ENCODE peak calls at places on chromosomes 6 and 20, in seven cellular contexts. One of them, this sample, is unnamed.

GRCh38 chr6:23213193-23213592 is 643.8 kb downstream of the HDGFL1 start:
- DNase-seq in trophoblast cell: peak
- DNase-seq in neuronal stem cell: no peak
- DNase-seq in H9: no peak
- DNase-seq in mesenchymal stem cell: peak
- DNase-seq in IMR-90: peak
- DNase-seq in H1: no peak
- DNase-seq in this sample: no peak

GRCh38 chr6:46453756-46454316 is 37.4 kb downstream of the RCAN2 start:
- DNase-seq in trophoblast cell: no peak
- DNase-seq in mesenchymal stem cell: no peak
- DNase-seq in H9: no peak
- DNase-seq in IMR-90: no peak
- DNase-seq in neuronal stem cell: no peak
- DNase-seq in H1: no peak
- DNase-seq in this sample: no peak

GRCh38 chr6:132552372-132552771 is at the start of gene TAAR8:
- DNase-seq in trophoblast cell: no peak
- DNase-seq in H1: no peak
- DNase-seq in IMR-90: no peak
- DNase-seq in H9: no peak
- DNase-seq in mesenchymal stem cell: no peak
- DNase-seq in neuronal stem cell: no peak
- DNase-seq in this sample: no peak

GRCh38 chr20:64024141-64024990 is 11.6 kb upstream of the C20orf204 start:
- DNase-seq in H9: no peak
- DNase-seq in neuronal stem cell: no peak
- DNase-seq in IMR-90: no peak
- DNase-seq in H1: no peak
- DNase-seq in mesenchymal stem cell: no peak
- DNase-seq in trophoblast cell: no peak
- DNase-seq in this sample: no peak

GRCh38 chr6:7479801-7480266 is 61.6 kb upstream of the DSP start:
- DNase-seq in IMR-90: peak
- DNase-seq in H9: no peak
- DNase-seq in neuronal stem cell: no peak
- DNase-seq in H1: no peak
- DNase-seq in mesenchymal stem cell: peak
- DNase-seq in trophoblast cell: peak
- DNase-seq in this sample: no peak

GRCh38 chr6:88840806-88841539 is 122.4 kb downstream of the RNGTT start:
- DNase-seq in mesenchymal stem cell: no peak
- DNase-seq in IMR-90: peak
- DNase-seq in trophoblast cell: no peak
- DNase-seq in neuronal stem cell: no peak
- DNase-seq in H1: no peak
- DNase-seq in H9: no peak
- DNase-seq in this sample: no peak

GRCh38 chr6:15518878-15519277 is 143.9 kb downstream of the DTNBP1 start:
- DNase-seq in trophoblast cell: no peak
- DNase-seq in H1: no peak
- DNase-seq in mesenchymal stem cell: no peak
- DNase-seq in H9: no peak
- DNase-seq in IMR-90: no peak
- DNase-seq in neuronal stem cell: no peak
- DNase-seq in this sample: no peak

GRCh38 chr6:116010400-116011095 is 50.1 kb downstream of the FRK start:
- DNase-seq in H1: peak
- DNase-seq in IMR-90: peak
- DNase-seq in trophoblast cell: peak
- DNase-seq in neuronal stem cell: peak
- DNase-seq in H9: peak
- DNase-seq in mesenchymal stem cell: peak
- DNase-seq in this sample: peak

GRCh38 chr6:127090051-127090450 is 28.4 kb upstream of the RSPO3 start:
- DNase-seq in neuronal stem cell: no peak
- DNase-seq in H9: no peak
- DNase-seq in IMR-90: no peak
- DNase-seq in mesenchymal stem cell: no peak
- DNase-seq in trophoblast cell: no peak
- DNase-seq in H1: no peak
- DNase-seq in this sample: no peak

GRCh38 chr20:17700637-17701036 is 871 bp downstream of the BANF2 start:
- DNase-seq in neuronal stem cell: no peak
- DNase-seq in IMR-90: no peak
- DNase-seq in mesenchymal stem cell: no peak
- DNase-seq in H1: no peak
- DNase-seq in trophoblast cell: no peak
- DNase-seq in H9: no peak
- DNase-seq in this sample: no peak

GRCh38 chr20:45407067-45407745 is 883 bp upstream of the DBNDD2 start:
- DNase-seq in H1: no peak
- DNase-seq in IMR-90: no peak
- DNase-seq in neuronal stem cell: peak
- DNase-seq in H9: peak
- DNase-seq in trophoblast cell: no peak
- DNase-seq in mesenchymal stem cell: peak
- DNase-seq in this sample: peak

GRCh38 chr20:25623225-25623735 is 534 bp downstream of the NANP start:
- DNase-seq in H9: peak
- DNase-seq in trophoblast cell: peak
- DNase-seq in IMR-90: peak
- DNase-seq in mesenchymal stem cell: peak
- DNase-seq in H1: peak
- DNase-seq in neuronal stem cell: no peak
- DNase-seq in this sample: peak

GRCh38 chr6:145209312-145209711 is 526.0 kb downstream of the EPM2A start:
- DNase-seq in H9: no peak
- DNase-seq in neuronal stem cell: no peak
- DNase-seq in IMR-90: no peak
- DNase-seq in H1: no peak
- DNase-seq in trophoblast cell: no peak
- DNase-seq in mesenchymal stem cell: no peak
- DNase-seq in this sample: no peak

GRCh38 chr20:18645851-18646250 is 58.0 kb downstream of the DTD1 start:
- DNase-seq in IMR-90: peak
- DNase-seq in H9: no peak
- DNase-seq in trophoblast cell: peak
- DNase-seq in H1: no peak
- DNase-seq in mesenchymal stem cell: no peak
- DNase-seq in neuronal stem cell: no peak
- DNase-seq in this sample: peak

GRCh38 chr6:52059821-52060220 is 27.6 kb downstream of the PKHD1 start:
- DNase-seq in neuronal stem cell: no peak
- DNase-seq in H1: no peak
- DNase-seq in trophoblast cell: no peak
- DNase-seq in H9: no peak
- DNase-seq in IMR-90: no peak
- DNase-seq in mesenchymal stem cell: no peak
- DNase-seq in this sample: no peak

GRCh38 chr6:7196685-7197283 is 89.0 kb downstream of the RREB1 start:
- DNase-seq in H9: no peak
- DNase-seq in IMR-90: no peak
- DNase-seq in neuronal stem cell: no peak
- DNase-seq in trophoblast cell: no peak
- DNase-seq in H1: no peak
- DNase-seq in mesenchymal stem cell: no peak
- DNase-seq in this sample: no peak

GRCh38 chr20:49424536-49424935 is 57.9 kb downstream of the KCNB1 start:
- DNase-seq in mesenchymal stem cell: no peak
- DNase-seq in H1: no peak
- DNase-seq in IMR-90: no peak
- DNase-seq in neuronal stem cell: no peak
- DNase-seq in trophoblast cell: no peak
- DNase-seq in H9: peak
- DNase-seq in this sample: peak

GRCh38 chr20:63350597-63351379 is 10.4 kb downstream of the CHRNA4 start:
- DNase-seq in IMR-90: no peak
- DNase-seq in mesenchymal stem cell: no peak
- DNase-seq in neuronal stem cell: no peak
- DNase-seq in trophoblast cell: no peak
- DNase-seq in H1: no peak
- DNase-seq in H9: no peak
- DNase-seq in this sample: no peak

GRCh38 chr6:13300649-13301590 is 27.4 kb downstream of the TBC1D7 start:
- DNase-seq in mesenchymal stem cell: no peak
- DNase-seq in IMR-90: no peak
- DNase-seq in H9: no peak
- DNase-seq in neuronal stem cell: no peak
- DNase-seq in trophoblast cell: no peak
- DNase-seq in H1: peak
- DNase-seq in this sample: peak
- H4K8ac ChIP-seq in mesenchymal stem cell: peak
- H4K8ac ChIP-seq in IMR-90: no peak
- H4K8ac ChIP-seq in H9: no peak
- H4K8ac ChIP-seq in neuronal stem cell: no peak
- H4K8ac ChIP-seq in trophoblast cell: no peak
- H4K8ac ChIP-seq in H1: no peak
- H4K8ac ChIP-seq in this sample: no peak

DNA sequence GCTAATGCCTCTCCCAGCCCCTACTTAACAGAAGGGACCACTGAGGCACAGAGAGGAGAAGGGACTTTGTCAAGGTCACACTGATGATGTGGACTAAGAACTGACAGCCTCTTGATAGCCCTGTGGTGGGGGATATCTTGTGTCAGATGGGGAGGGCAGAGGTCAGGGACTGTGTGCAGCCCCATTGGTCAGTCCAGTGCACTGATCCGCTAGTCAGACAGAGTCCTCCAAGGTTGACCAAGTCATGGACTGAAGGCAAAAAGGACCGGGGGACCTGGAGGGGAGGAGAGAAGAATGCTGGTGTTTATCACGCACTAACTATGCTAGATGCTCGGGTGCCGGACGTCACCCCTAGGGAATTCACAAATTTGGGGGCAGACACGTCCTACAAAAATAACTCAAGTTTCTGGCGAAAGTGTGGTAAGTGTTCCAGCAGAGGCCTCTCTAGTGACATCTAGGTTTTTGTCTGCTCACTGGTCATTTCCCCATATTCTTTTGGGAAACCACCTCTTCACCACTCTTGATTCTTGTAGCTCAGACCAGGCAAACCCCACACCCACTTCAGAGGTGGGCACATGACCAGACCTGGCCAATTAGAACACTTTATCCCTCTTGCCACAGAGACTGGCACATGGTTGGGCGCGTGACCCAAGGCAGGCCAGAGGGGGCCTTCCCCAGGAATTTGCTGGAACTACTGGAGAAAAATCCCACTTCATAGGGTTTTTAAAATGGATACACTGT is 21.0 kb downstream of the TCF15 start:
- DNase-seq in H1: peak
- DNase-seq in trophoblast cell: no peak
- DNase-seq in H9: no peak
- DNase-seq in mesenchymal stem cell: no peak
- DNase-seq in IMR-90: no peak
- DNase-seq in neuronal stem cell: no peak
- DNase-seq in this sample: peak
- H3K4me2 ChIP-seq in H1: no peak
- H3K4me2 ChIP-seq in trophoblast cell: no peak
- H3K4me2 ChIP-seq in H9: no peak
- H3K4me2 ChIP-seq in mesenchymal stem cell: no peak
- H3K4me2 ChIP-seq in IMR-90: no peak
- H3K4me2 ChIP-seq in neuronal stem cell: no peak
- H3K4me2 ChIP-seq in this sample: no peak

GRCh38 chr20:24242763-24243162 is 226.7 kb upstream of the SYNDIG1 start:
- DNase-seq in IMR-90: no peak
- DNase-seq in trophoblast cell: no peak
- DNase-seq in mesenchymal stem cell: no peak
- DNase-seq in H1: no peak
- DNase-seq in neuronal stem cell: no peak
- DNase-seq in H9: no peak
- DNase-seq in this sample: no peak

GRCh38 chr20:24241466-24241865 is 228.0 kb upstream of the SYNDIG1 start:
- DNase-seq in H1: no peak
- DNase-seq in trophoblast cell: no peak
- DNase-seq in H9: no peak
- DNase-seq in IMR-90: no peak
- DNase-seq in neuronal stem cell: no peak
- DNase-seq in mesenchymal stem cell: no peak
- DNase-seq in this sample: no peak

GRCh38 chr20:24245093-24245492 is 224.3 kb upstream of the SYNDIG1 start:
- DNase-seq in trophoblast cell: no peak
- DNase-seq in H1: no peak
- DNase-seq in IMR-90: no peak
- DNase-seq in H9: no peak
- DNase-seq in mesenchymal stem cell: no peak
- DNase-seq in neuronal stem cell: no peak
- DNase-seq in this sample: peak
- H4K8ac ChIP-seq in trophoblast cell: no peak
- H4K8ac ChIP-seq in H1: no peak
- H4K8ac ChIP-seq in IMR-90: no peak
- H4K8ac ChIP-seq in H9: no peak
- H4K8ac ChIP-seq in mesenchymal stem cell: no peak
- H4K8ac ChIP-seq in neuronal stem cell: no peak
- H4K8ac ChIP-seq in this sample: no peak

DNA sequence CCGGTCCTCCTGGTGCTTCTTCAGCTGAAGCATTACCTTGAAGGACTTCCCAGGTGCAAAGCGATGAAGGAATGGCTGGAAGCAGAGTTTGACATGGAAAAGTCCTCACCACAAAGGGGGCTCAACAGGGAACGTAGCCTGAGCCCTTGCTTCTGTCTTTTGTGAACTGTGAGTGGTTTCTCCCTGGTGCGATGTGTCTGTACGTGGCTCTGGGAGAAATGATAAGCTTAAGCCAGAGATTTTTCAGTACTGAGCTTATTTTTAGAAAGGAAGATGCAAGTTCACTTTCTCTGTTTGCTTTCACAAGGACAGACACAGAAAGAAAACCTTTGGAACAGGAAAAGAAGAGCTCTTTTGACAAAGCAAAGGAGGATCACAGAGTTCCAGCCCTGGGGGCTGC is 79.4 kb downstream of the DACT2 start:
- DNase-seq in mesenchymal stem cell: no peak
- DNase-seq in IMR-90: no peak
- DNase-seq in neuronal stem cell: no peak
- DNase-seq in H9: no peak
- DNase-seq in H1: no peak
- DNase-seq in trophoblast cell: no peak
- DNase-seq in this sample: no peak
- H3K4me2 ChIP-seq in mesenchymal stem cell: no peak
- H3K4me2 ChIP-seq in IMR-90: no peak
- H3K4me2 ChIP-seq in neuronal stem cell: no peak
- H3K4me2 ChIP-seq in H9: no peak
- H3K4me2 ChIP-seq in H1: no peak
- H3K4me2 ChIP-seq in trophoblast cell: no peak
- H3K4me2 ChIP-seq in this sample: no peak

DNA sequence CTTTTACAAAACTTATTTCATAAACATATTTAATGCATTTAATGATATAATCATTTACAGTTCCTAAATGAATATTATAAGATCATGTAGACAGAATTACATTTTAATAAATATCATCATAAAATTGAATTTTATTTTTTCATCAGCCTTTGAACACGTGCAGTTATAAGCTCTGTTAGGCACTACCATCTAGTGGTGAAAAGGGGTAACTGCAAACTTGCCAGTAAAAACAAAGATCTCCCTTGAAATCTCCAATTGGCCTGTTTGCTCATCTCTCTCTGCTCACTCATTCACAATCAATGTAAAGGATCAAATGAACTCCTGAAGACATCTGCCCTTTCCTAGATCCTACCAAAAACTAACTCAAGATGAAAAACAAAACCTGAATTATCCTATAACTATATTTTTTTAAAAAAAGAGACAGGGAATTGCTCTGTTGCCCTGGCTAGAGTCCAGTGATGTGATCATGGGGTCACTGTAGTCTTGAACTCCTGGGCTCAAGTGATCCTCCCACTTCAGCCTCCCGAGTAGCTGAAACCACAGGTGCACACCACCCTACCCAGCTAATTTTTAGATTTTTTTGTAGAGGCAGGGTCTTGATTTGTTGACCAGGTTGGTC is 31.7 kb downstream of the SAMHD1 start:
- DNase-seq in H1: no peak
- DNase-seq in mesenchymal stem cell: peak
- DNase-seq in H9: no peak
- DNase-seq in trophoblast cell: peak
- DNase-seq in neuronal stem cell: peak
- DNase-seq in IMR-90: peak
- DNase-seq in this sample: peak
- H4K8ac ChIP-seq in H1: no peak
- H4K8ac ChIP-seq in mesenchymal stem cell: no peak
- H4K8ac ChIP-seq in H9: no peak
- H4K8ac ChIP-seq in trophoblast cell: no peak
- H4K8ac ChIP-seq in neuronal stem cell: no peak
- H4K8ac ChIP-seq in IMR-90: no peak
- H4K8ac ChIP-seq in this sample: no peak

This sample was measured in mesendoderm.